ENCODE peak calls at places on chromosomes 3 and 15, in ten cellular contexts. X is CD8-positive, alpha-beta memory T cell; D is body of pancreas; T is brain microvascular endothelial cell; F is PC-3; Z is NT2/D1; J is transverse colon; N is mammary epithelial cell; L is SJSA1; S is testis. P is an unnamed sample.
A peak's percentile ranks its signal among the peaks of the same experiment; 100 is the strongest.

GRCh38 chr15:73897441-73898261 is 24.3 kb downstream of the TBC1D21 start:
- DNase-seq in X (peak; percentile 11), D (peak; percentile 36), T (peak; percentile 84), F (peak; percentile 90), Z (peak; percentile 51), J (peak; percentile 27), N (peak; percentile 52), L (peak; percentile 66), S (peak; percentile 22), P (peak; percentile 68)

GRCh38 chr3:53045784-53046170 is at the start of gene SFMBT1:
- DNase-seq in X (peak; percentile 72), D (peak; percentile 79), T (no peak), F (peak; percentile 81), Z (no peak), J (peak; percentile 77), N (peak; percentile 62), L (peak; percentile 56), S (peak; percentile 76), P (no peak)

GRCh38 chr3:149638401-149639092 is 19.3 kb downstream of the WWTR1 start:
- DNase-seq in X (no peak), D (peak; percentile 17), T (no peak), F (no peak), Z (no peak), J (no peak), N (peak; percentile 48), L (no peak), S (peak; percentile 46), P (no peak)

GRCh38 chr3:73259291-73259690 is 197.8 kb downstream of the EBLN2 start:
- DNase-seq in X (no peak), D (no peak), T (no peak), F (no peak), Z (no peak), J (no peak), N (no peak), L (no peak), S (no peak), P (no peak)

GRCh38 chr3:151345854-151346253 is 16.5 kb upstream of the P2RY13 start:
- DNase-seq in X (no peak), D (peak; percentile 15), T (peak; percentile 45), F (peak; percentile 10), Z (no peak), J (peak; percentile 9), N (peak; percentile 11), L (no peak), S (peak; percentile 65), P (no peak)

GRCh38 chr3:76429536-76430177 is 610.2 kb upstream of the ROBO2 start:
- DNase-seq in X (no peak), D (no peak), T (no peak), F (no peak), Z (no peak), J (peak; percentile 7), N (no peak), L (no peak), S (no peak), P (no peak)

GRCh38 chr15:33398555-33398954 is 87.8 kb downstream of the RYR3 start:
- DNase-seq in X (no peak), D (no peak), T (no peak), F (no peak), Z (no peak), J (no peak), N (no peak), L (no peak), S (no peak), P (no peak)

GRCh38 chr15:80942746-80943565 is 46.7 kb downstream of the MESD start:
- DNase-seq in X (no peak), D (peak; percentile 30), T (no peak), F (no peak), Z (no peak), J (no peak), N (no peak), L (no peak), S (peak; percentile 71), P (no peak)

GRCh38 chr15:60973637-60974415 is 255.3 kb downstream of the RORA start:
- DNase-seq in X (no peak), D (no peak), T (peak; percentile 66), F (peak; percentile 18), Z (no peak), J (no peak), N (peak; percentile 52), L (no peak), S (no peak), P (no peak)

GRCh38 chr15:81939604-81940440 is 106.0 kb downstream of the MEX3B start:
- DNase-seq in X (peak; percentile 4), D (no peak), T (peak; percentile 84), F (peak; percentile 84), Z (peak; percentile 38), J (no peak), N (peak; percentile 53), L (no peak), S (peak; percentile 34), P (no peak)

GRCh38 chr15:65077981-65078352 is 1.4 kb downstream of the KBTBD13 start:
- DNase-seq in X (peak; percentile 29), D (peak; percentile 65), T (peak; percentile 12), F (no peak), Z (no peak), J (peak; percentile 89), N (no peak), L (no peak), S (no peak), P (no peak)

GRCh38 chr3:184727357-184728060 is 15.6 kb upstream of the MAGEF1 start:
- DNase-seq in X (peak; percentile 46), D (peak; percentile 79), T (peak; percentile 29), F (peak; percentile 78), Z (peak; percentile 89), J (peak; percentile 65), N (peak; percentile 82), L (peak; percentile 53), S (peak; percentile 76), P (peak; percentile 37)

GRCh38 chr3:192919895-192920294 is 2.2 kb upstream of the MB21D2 start:
- DNase-seq in X (no peak), D (no peak), T (no peak), F (no peak), Z (no peak), J (no peak), N (no peak), L (no peak), S (no peak), P (no peak)

GRCh38 chr3:196057663-196058356 is 24.1 kb downstream of the TFRC start:
- DNase-seq in X (no peak), D (no peak), T (no peak), F (no peak), Z (peak; percentile 82), J (no peak), N (no peak), L (no peak), S (no peak), P (no peak)

GRCh38 chr3:196055683-196056270 is 26.1 kb downstream of the TFRC start:
- DNase-seq in X (no peak), D (peak; percentile 45), T (no peak), F (no peak), Z (no peak), J (no peak), N (no peak), L (no peak), S (no peak), P (no peak)

GRCh38 chr3:196051336-196052076 is 30.4 kb downstream of the TFRC start:
- DNase-seq in X (no peak), D (no peak), T (no peak), F (no peak), Z (no peak), J (no peak), N (no peak), L (no peak), S (no peak), P (no peak)

GRCh38 chr3:196053487-196053886 is 28.4 kb downstream of the TFRC start:
- DNase-seq in X (no peak), D (no peak), T (no peak), F (no peak), Z (no peak), J (no peak), N (no peak), L (no peak), S (no peak), P (no peak)

DNA sequence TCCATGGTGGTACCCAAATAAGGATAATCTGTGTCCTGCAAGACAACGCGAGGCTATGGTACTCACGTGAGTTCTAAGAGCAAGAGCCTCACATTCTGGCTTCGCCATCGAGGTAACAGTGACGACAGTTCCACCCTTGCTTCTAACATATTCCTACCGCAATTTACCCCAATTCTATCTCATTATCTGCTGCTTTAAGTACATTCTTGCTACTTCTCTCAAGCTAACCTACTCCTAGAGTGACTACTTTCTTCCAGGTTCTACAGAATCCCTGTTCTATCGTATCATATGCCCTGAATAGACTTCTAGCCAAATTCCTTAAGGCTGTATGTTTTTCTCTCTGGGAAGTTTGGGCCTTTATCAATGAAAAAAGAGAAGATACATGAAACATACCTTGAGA is 26.6 kb downstream of the TFRC start:
- DNase-seq in X (no peak), D (no peak), T (no peak), F (no peak), Z (no peak), J (no peak), N (no peak), L (no peak), S (no peak), P (no peak)
- H3K36me3 ChIP-seq in X (peaks cover 71% of the 10 kb centered on the region), D (peaks cover 64% of the 10 kb centered on the region), T (peaks cover 75% of the 10 kb centered on the region), F (peaks cover 84% of the 10 kb centered on the region), Z (peaks cover 92% of the 10 kb centered on the region), J (peaks cover 97% of the 10 kb centered on the region), N (peaks cover 61% of the 10 kb centered on the region), L (peaks cover 87% of the 10 kb centered on the region), S (no peaks in the 10 kb centered on the region), P (peaks cover 3% of the 10 kb centered on the region)

GRCh38 chr3:12004741-12005513 is 739 bp downstream of the SYN2 start:
- DNase-seq in X (no peak), D (no peak), T (no peak), F (no peak), Z (no peak), J (no peak), N (no peak), L (no peak), S (peak; percentile 19), P (no peak)
- H3K4me3 ChIP-seq in X (no peak overlapping the region), D (no peak overlapping the region), T (no peak overlapping the region), F (no peak overlapping the region), Z (peak overlapping the region; percentile 56), J (no peak overlapping the region), N (no peak overlapping the region), L (no peak overlapping the region), S (peak overlapping the region; percentile 58), P (no peak overlapping the region)

DNA sequence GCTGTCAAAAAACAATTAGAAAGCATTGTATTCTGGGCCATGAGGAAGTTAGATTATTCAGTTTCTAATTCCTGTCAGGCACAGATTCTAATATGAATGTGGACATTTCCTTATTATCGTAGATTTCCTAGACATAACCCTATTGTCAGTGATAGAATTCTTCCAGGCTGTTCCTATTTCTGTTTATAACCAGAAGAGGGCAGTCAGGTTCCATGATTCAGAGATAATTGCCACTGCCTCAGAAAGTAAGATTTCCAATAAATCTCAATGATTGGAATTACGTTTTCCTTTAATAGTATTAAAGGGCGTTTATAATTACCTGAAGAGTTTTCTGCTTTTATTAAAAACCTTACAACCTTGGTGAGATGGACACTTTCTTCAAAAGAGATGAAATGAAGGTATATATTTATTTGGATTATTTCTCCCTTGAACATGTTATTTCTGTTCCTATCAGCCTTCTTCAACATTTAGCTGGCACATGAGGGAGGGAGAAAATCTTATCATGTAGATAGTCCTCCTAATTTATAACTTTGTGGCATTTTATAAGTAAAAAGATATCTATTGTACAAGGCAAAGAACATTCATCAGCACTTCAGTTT is 439.2 kb downstream of the MCTP2 start:
- DNase-seq in X (no peak), D (no peak), T (peak; percentile 37), F (peak; percentile 60), Z (peak; percentile 30), J (no peak), N (peak; percentile 40), L (no peak), S (no peak), P (no peak)
- H3K36me3 ChIP-seq in X (no peaks in the 10 kb centered on the region), D (no peaks in the 10 kb centered on the region), T (no peaks in the 10 kb centered on the region), F (no peaks in the 10 kb centered on the region), Z (no peaks in the 10 kb centered on the region), J (no peaks in the 10 kb centered on the region), N (no peaks in the 10 kb centered on the region), L (no peaks in the 10 kb centered on the region), S (no peaks in the 10 kb centered on the region), P (no peaks in the 10 kb centered on the region)

GRCh38 chr15:85706779-85707518 is 87.8 kb downstream of the KLHL25 start:
- DNase-seq in X (peak; percentile 77), D (peak; percentile 58), T (peak; percentile 69), F (no peak), Z (no peak), J (peak; percentile 23), N (no peak), L (no peak), S (peak; percentile 72), P (no peak)
- H3K4me3 ChIP-seq in X (peak overlapping the region; percentile 57), D (no peak overlapping the region), T (no peak overlapping the region), F (no peak overlapping the region), Z (no peak overlapping the region), J (no peak overlapping the region), N (no peak overlapping the region), L (no peak overlapping the region), S (no peak overlapping the region), P (no peak overlapping the region)

P was measured in kidney epithelial cell.